ENCODE peak calls at places on chromosomes 3 and 15, in seven cellular contexts. I is H1, K is mesendoderm, B is mesenchymal stem cell, U is IMR-90, T is neuronal stem cell, G is H9. M is an unnamed sample.

GRCh38 chr3:149657796-149658443 is at the start of gene WWTR1:
- DNase-seq in I (peak), K (peak), B (peak), U (peak), T (peak), G (peak), M (peak)

GRCh38 chr3:171306631-171307030 is 153.6 kb downstream of the TNIK start:
- DNase-seq in I (no peak), K (no peak), B (peak), U (peak), T (no peak), G (no peak), M (no peak)

GRCh38 chr3:31294430-31295149 is 238.1 kb upstream of the STT3B start:
- DNase-seq in I (no peak), K (no peak), B (no peak), U (peak), T (no peak), G (no peak), M (no peak)

GRCh38 chr3:62597481-62597880 is 224.1 kb upstream of the FEZF2 start:
- DNase-seq in I (no peak), K (no peak), B (no peak), U (no peak), T (no peak), G (no peak), M (no peak)

GRCh38 chr3:122913539-122914100 is 113.9 kb downstream of the SEMA5B start:
- DNase-seq in I (no peak), K (no peak), B (no peak), U (no peak), T (no peak), G (no peak), M (no peak)

GRCh38 chr15:71469393-71469792 is 341.0 kb upstream of the NR2E3 start:
- DNase-seq in I (no peak), K (no peak), B (no peak), U (peak), T (no peak), G (peak), M (peak)

GRCh38 chr15:65020419-65020818 is 9.0 kb downstream of the MTFMT start:
- DNase-seq in I (no peak), K (peak), B (no peak), U (no peak), T (no peak), G (no peak), M (peak)

GRCh38 chr3:142027713-142028112 is 121.6 kb downstream of the TFDP2 start:
- DNase-seq in I (no peak), K (peak), B (peak), U (no peak), T (peak), G (no peak), M (peak)

GRCh38 chr3:71978150-71978721 is 193.3 kb upstream of the PROK2 start:
- DNase-seq in I (no peak), K (peak), B (no peak), U (no peak), T (no peak), G (no peak), M (no peak)

GRCh38 chr15:80695099-80695910 is at the start of gene ABHD17C:
- DNase-seq in I (no peak), K (peak), B (peak), U (peak), T (peak), G (peak), M (peak)

GRCh38 chr3:43390255-43390588 is 103.9 kb downstream of the SNRK start:
- DNase-seq in I (no peak), K (no peak), B (no peak), U (no peak), T (no peak), G (no peak), M (no peak)

GRCh38 chr3:53259427-53260259 is 3.8 kb upstream of the TKT start:
- DNase-seq in I (no peak), K (peak), B (no peak), U (no peak), T (no peak), G (no peak), M (no peak)

GRCh38 chr3:53131136-53131495 is 881 bp upstream of the RFT1 start:
- DNase-seq in I (no peak), K (peak), B (no peak), U (no peak), T (no peak), G (no peak), M (no peak)

GRCh38 chr15:95394186-95395067 is 936.1 kb upstream of the NR2F2 start:
- DNase-seq in I (no peak), K (peak), B (peak), U (peak), T (no peak), G (no peak), M (peak)

GRCh38 chr15:91118796-91119590 is 18.9 kb downstream of the SV2B start:
- DNase-seq in I (no peak), K (no peak), B (no peak), U (no peak), T (no peak), G (no peak), M (no peak)

GRCh38 chr15:55221090-55222011 is 24.6 kb upstream of the RSL24D1 start:
- DNase-seq in I (no peak), K (peak), B (peak), U (peak), T (no peak), G (no peak), M (peak)

GRCh38 chr3:48558446-48559134 is 2.0 kb upstream of the PFKFB4 start:
- DNase-seq in I (no peak), K (no peak), B (no peak), U (no peak), T (no peak), G (no peak), M (peak)

GRCh38 chr15:36964626-36965025 is 135.7 kb downstream of the MEIS2 start:
- DNase-seq in I (no peak), K (no peak), B (no peak), U (no peak), T (no peak), G (no peak), M (no peak)

GRCh38 chr3:109132801-109133473 is 3.6 kb upstream of the C3orf85 start:
- DNase-seq in I (no peak), K (no peak), B (peak), U (peak), T (no peak), G (no peak), M (no peak)

GRCh38 chr3:11349466-11349865 is 77.3 kb downstream of the ATG7 start:
- DNase-seq in I (no peak), K (no peak), B (no peak), U (peak), T (no peak), G (no peak), M (no peak)

GRCh38 chr3:159458982-159459381 is 529.7 kb upstream of the IL12A start:
- DNase-seq in I (no peak), K (no peak), B (no peak), U (no peak), T (no peak), G (no peak), M (peak)

GRCh38 chr3:16484216-16484615 is 29.3 kb downstream of the RFTN1 start:
- DNase-seq in I (no peak), K (no peak), B (peak), U (peak), T (no peak), G (no peak), M (peak)

GRCh38 chr15:79168922-79169322 is 78.3 kb upstream of the RASGRF1 start:
- DNase-seq in I (no peak), K (peak), B (peak), U (no peak), T (peak), G (peak), M (peak)

GRCh38 chr15:40731034-40731433 is 24.0 kb downstream of the RMDN3 start:
- DNase-seq in I (no peak), K (peak), B (no peak), U (no peak), T (no peak), G (no peak), M (no peak)

GRCh38 chr3:141452045-141452444 is 34.8 kb upstream of the RASA2 start:
- DNase-seq in I (no peak), K (peak), B (peak), U (peak), T (peak), G (no peak), M (no peak)

GRCh38 chr15:78619022-78619950 is 1.5 kb downstream of the CHRNA3 start:
- DNase-seq in I (no peak), K (peak), B (no peak), U (no peak), T (peak), G (peak), M (no peak)

GRCh38 chr3:152466784-152467183 is 198.1 kb downstream of the MBNL1 start:
- DNase-seq in I (no peak), K (no peak), B (peak), U (peak), T (no peak), G (no peak), M (peak)

GRCh38 chr15:82047493-82048446 is 2.0 kb upstream of the MEX3B start:
- DNase-seq in I (no peak), K (peak), B (peak), U (peak), T (no peak), G (peak), M (peak)

GRCh38 chr15:36644156-36644896 is 64.9 kb downstream of the CDIN1 start:
- DNase-seq in I (no peak), K (no peak), B (no peak), U (no peak), T (peak), G (no peak), M (no peak)

GRCh38 chr3:46905191-46905560 is 27.7 kb downstream of the PTH1R start:
- DNase-seq in I (no peak), K (no peak), B (no peak), U (no peak), T (no peak), G (no peak), M (no peak)

GRCh38 chr15:65791335-65792129 is 561 bp downstream of the DENND4A start:
- DNase-seq in I (peak), K (peak), B (peak), U (no peak), T (peak), G (peak), M (peak)

GRCh38 chr15:67685008-67685599 is 140.2 kb upstream of the SKOR1 start:
- DNase-seq in I (no peak), K (peak), B (peak), U (peak), T (peak), G (no peak), M (peak)

GRCh38 chr15:79406191-79406590 is 25.9 kb upstream of the MINAR1 start:
- DNase-seq in I (no peak), K (no peak), B (no peak), U (no peak), T (no peak), G (no peak), M (no peak)

GRCh38 chr3:144036498-144036897 is 64.9 kb downstream of the DIPK2A start:
- DNase-seq in I (no peak), K (peak), B (no peak), U (no peak), T (no peak), G (no peak), M (no peak)

GRCh38 chr15:65509321-65509720 is 8.2 kb downstream of the DPP8 start:
- DNase-seq in I (no peak), K (no peak), B (no peak), U (no peak), T (no peak), G (no peak), M (no peak)

GRCh38 chr3:187318819-187319616 is 27.5 kb upstream of the MASP1 start:
- DNase-seq in I (no peak), K (peak), B (peak), U (peak), T (peak), G (peak), M (peak)

GRCh38 chr3:196774191-196774820 is 34.6 kb downstream of the PAK2 start:
- DNase-seq in I (no peak), K (no peak), B (no peak), U (no peak), T (no peak), G (no peak), M (no peak)

GRCh38 chr15:61613729-61614128 is 384.6 kb upstream of the RORA start:
- DNase-seq in I (no peak), K (no peak), B (no peak), U (no peak), T (no peak), G (no peak), M (no peak)

GRCh38 chr3:37465174-37465573 is 290.8 kb upstream of the LRRFIP2 start:
- DNase-seq in I (no peak), K (no peak), B (no peak), U (no peak), T (no peak), G (no peak), M (no peak)

GRCh38 chr15:69080958-69081248 is 66.4 kb downstream of the NOX5 start:
- DNase-seq in I (no peak), K (no peak), B (no peak), U (no peak), T (no peak), G (no peak), M (no peak)
- H3K4me2 ChIP-seq in I (peak), K (no peak), B (no peak), U (no peak), T (no peak), G (no peak), M (peak)

GRCh38 chr15:47266556-47266955 is 450.7 kb upstream of the SEMA6D start:
- DNase-seq in I (no peak), K (peak), B (no peak), U (no peak), T (no peak), G (no peak), M (peak)

GRCh38 chr15:47265686-47266085 is 451.6 kb upstream of the SEMA6D start:
- DNase-seq in I (no peak), K (peak), B (no peak), U (no peak), T (no peak), G (no peak), M (no peak)
- H3K4ac ChIP-seq in I (no peak), K (no peak), B (no peak), U (no peak), T (no peak), G (no peak), M (no peak)

DNA sequence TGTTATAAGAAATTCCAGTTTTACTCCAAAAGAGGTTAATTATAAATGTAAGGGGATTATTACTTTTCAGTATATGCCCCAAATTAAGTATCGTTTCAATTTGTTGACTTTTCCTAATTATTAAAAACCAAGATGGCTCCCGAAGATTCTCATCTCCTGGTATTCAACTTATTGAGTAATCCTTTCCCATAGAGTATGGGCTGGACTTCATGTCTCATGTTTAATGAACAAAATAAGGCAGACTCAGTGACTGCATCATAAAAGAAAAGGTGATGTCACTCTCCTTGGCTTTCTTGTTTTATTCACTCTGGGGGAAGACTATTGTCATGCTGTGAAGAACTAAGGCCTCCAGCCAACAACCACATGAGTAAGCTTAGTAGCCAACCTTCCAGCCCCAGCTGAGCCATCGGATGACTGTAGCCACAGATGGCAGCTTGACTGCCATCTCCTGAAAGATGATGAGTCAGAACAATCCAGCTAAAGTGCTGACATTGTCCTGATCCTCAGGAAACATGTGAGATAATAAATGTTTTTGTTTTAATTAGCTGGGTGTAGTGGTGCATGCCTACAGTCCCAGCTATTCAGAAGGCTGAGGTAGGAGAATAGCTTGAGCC is 17.3 kb downstream of the IGF2BP2 start:
- DNase-seq in I (peak), K (peak), B (peak), U (peak), T (no peak), G (peak), M (no peak)
- H3K27ac ChIP-seq in I (no peak), K (no peak), B (no peak), U (no peak), T (no peak), G (no peak), M (no peak)

DNA sequence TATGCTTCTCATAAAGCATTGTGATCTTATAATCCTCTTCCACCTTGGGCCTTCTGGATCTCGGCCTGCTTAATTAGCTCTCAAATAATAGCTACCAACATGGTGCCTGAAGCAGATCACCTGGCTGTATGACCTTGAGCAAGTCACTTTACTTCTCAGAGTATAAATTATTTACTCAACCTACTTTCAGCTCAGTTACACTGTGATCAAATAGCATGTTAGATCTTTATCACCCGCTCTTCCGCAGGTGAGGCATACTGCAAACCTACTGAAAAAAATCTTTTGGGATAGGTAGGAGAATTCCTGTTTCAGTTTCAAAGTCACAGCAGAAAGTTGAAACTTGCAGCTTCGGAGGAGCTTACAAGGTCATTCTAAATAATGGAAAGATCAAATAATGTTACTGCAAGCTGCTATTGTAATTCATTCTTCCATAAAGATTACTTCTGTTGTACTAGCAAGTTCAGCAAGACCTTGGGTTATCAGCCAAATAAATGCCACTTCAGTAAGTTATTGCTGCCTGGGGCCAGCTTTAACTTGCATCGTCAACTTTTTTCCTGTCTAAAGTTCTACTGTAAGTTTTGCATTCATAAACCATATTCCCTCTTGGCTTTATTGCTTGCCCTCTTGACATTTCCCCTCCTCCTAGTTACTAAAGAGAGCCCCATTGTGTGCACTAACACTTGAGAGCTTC is 268.4 kb upstream of the ATP11B start:
- DNase-seq in I (no peak), K (no peak), B (no peak), U (no peak), T (no peak), G (no peak), M (no peak)
- H3K4me2 ChIP-seq in I (no peak), K (no peak), B (no peak), U (no peak), T (no peak), G (no peak), M (no peak)

GRCh38 chr3:24781454-24781853 is 286.8 kb upstream of the THRB start:
- DNase-seq in I (no peak), K (peak), B (no peak), U (no peak), T (no peak), G (no peak), M (no peak)
- H3K4ac ChIP-seq in I (no peak), K (no peak), B (no peak), U (no peak), T (no peak), G (no peak), M (no peak)

GRCh38 chr3:51773529-51773928 is 5.5 kb downstream of the IQCF6 start:
- DNase-seq in I (peak), K (peak), B (no peak), U (no peak), T (no peak), G (no peak), M (no peak)

GRCh38 chr3:51779137-51779536 is at the start of gene IQCF6:
- DNase-seq in I (no peak), K (no peak), B (no peak), U (no peak), T (no peak), G (no peak), M (no peak)

GRCh38 chr3:51778554-51778953 is 483 bp downstream of the IQCF6 start:
- DNase-seq in I (no peak), K (no peak), B (no peak), U (no peak), T (no peak), G (no peak), M (no peak)

DNA sequence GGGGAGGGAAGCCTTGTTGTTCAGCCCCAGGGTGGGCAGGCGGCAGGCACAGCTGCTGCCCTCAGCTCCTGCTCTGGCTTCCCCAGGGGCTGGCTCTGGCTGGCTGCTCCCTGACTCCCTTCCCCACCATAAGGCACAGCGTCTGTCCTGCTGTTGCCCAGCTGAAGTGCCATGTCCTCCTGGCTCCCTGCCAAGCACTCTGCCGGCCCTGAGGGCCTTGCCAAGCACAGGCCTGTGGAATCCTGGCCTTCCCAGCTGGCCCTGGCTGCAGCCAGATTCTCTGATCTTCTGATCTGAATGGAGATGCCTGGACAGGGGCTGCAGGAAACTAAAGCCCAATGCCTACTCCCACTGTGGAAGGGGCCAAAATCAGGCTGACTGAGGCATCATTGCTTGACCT is 1.1 kb downstream of the IQCF6 start:
- DNase-seq in I (no peak), K (no peak), B (no peak), U (no peak), T (no peak), G (no peak), M (no peak)
- H3K27ac ChIP-seq in I (no peak), K (no peak), B (no peak), U (no peak), T (no peak), G (no peak), M (no peak)

DNA sequence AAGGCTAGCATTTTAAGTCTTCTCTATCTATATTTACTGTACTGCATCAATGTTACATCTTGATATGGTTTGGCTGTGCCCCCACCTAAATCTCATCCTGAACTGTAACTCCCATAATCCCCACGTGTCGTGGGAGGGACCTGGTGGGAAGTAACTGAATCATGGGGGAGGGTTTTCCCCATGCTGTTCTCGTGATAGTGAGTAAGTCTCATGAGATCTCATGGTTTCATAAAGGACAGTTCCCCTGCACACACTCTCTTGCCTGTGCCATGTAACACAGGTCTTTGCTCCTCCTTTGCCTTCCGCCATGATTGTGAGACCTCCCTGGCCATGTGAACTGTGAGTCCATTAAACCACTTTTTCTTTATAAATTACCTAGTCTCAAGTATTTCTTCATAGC is 161.5 kb downstream of the TBC1D5 start:
- DNase-seq in I (no peak), K (no peak), B (no peak), U (no peak), T (no peak), G (no peak), M (no peak)
- H3K4me2 ChIP-seq in I (no peak), K (no peak), B (no peak), U (no peak), T (no peak), G (no peak), M (no peak)

M was measured in trophoblast cell.